ENCODE peak calls at places on chromosome 15, in seven cellular contexts. C is HepG2, G is HCT116, X is GM12878, D is A549, W is K562, N is H1. S is an unnamed sample.

GRCh38 chr15:64907991-64908390 is 3.7 kb upstream of the ANKDD1A start:
- DNase-seq in G (no peak), D (no peak), W (no peak), N (no peak), C (no peak), X (no peak), S (no peak)

GRCh38 chr15:72302955-72303354 is 17.0 kb downstream of the CELF6 start:
- DNase-seq in X (no peak), G (no peak), W (no peak), C (no peak), D (no peak), N (no peak), S (no peak)

GRCh38 chr15:31347067-31347975 is 20.7 kb downstream of the KLF13 start:
- DNase-seq in C (no peak), X (no peak), W (no peak), G (no peak), N (no peak), D (no peak), S (no peak)

GRCh38 chr15:81880833-81881232 is 165.0 kb downstream of the MEX3B start:
- DNase-seq in X (no peak), C (no peak), D (no peak), G (no peak), N (no peak), W (no peak), S (no peak)

GRCh38 chr15:95440712-95441111 is 889.8 kb upstream of the NR2F2 start:
- DNase-seq in G (no peak), W (no peak), C (no peak), N (no peak), X (no peak), D (no peak), S (peak)

GRCh38 chr15:24823473-24823872 is 131.3 kb upstream of the SNRPN start:
- DNase-seq in N (peak), X (no peak), C (no peak), G (no peak), W (peak), D (no peak), S (peak)

GRCh38 chr15:90644946-90645725 is 72.0 kb upstream of the BLM start:
- DNase-seq in W (no peak), C (no peak), D (no peak), G (no peak), N (no peak), X (no peak), S (no peak)

GRCh38 chr15:35871282-35871681 is 325.3 kb upstream of the DPH6 start:
- DNase-seq in W (no peak), X (no peak), G (no peak), N (no peak), C (no peak), D (no peak), S (no peak)

GRCh38 chr15:87562203-87562602 is 694.3 kb downstream of the NTRK3 start:
- DNase-seq in C (no peak), D (no peak), N (no peak), G (no peak), W (no peak), X (no peak), S (no peak)

GRCh38 chr15:44584162-44584749 is 47.3 kb downstream of the EIF3J start:
- DNase-seq in N (peak), G (peak), D (peak), W (no peak), X (no peak), C (peak), S (peak)

GRCh38 chr15:89575656-89576416 is 567 bp downstream of the TICRR start:
- DNase-seq in D (peak), W (no peak), C (no peak), X (no peak), G (no peak), N (peak), S (peak)

GRCh38 chr15:42273900-42274692 is 863 bp upstream of the TMEM87A start:
- DNase-seq in W (peak), X (peak), C (peak), G (no peak), N (peak), D (peak), S (peak)

GRCh38 chr15:29990035-29990434 is 92.7 kb upstream of the GOLGA8J start:
- DNase-seq in N (no peak), W (no peak), C (no peak), G (no peak), D (no peak), X (no peak), S (no peak)

GRCh38 chr15:51629612-51630011 is 7.0 kb upstream of the DMXL2 start:
- DNase-seq in C (no peak), W (no peak), G (no peak), D (no peak), X (no peak), N (no peak), S (no peak)

GRCh38 chr15:73949496-73949895 is 23.2 kb downstream of the LOXL1 start:
- DNase-seq in D (no peak), G (no peak), X (no peak), W (no peak), N (no peak), C (no peak), S (no peak)

GRCh38 chr15:55110446-55110845 is 86.3 kb downstream of the RSL24D1 start:
- DNase-seq in C (peak), G (no peak), D (no peak), W (no peak), X (no peak), N (no peak), S (no peak)

GRCh38 chr15:64921711-64922110 is 10.0 kb downstream of the ANKDD1A start:
- DNase-seq in D (no peak), W (no peak), G (no peak), X (no peak), N (no peak), C (no peak), S (no peak)

GRCh38 chr15:26790118-26790517 is 17.3 kb upstream of the GABRB3 start:
- DNase-seq in X (no peak), C (no peak), N (no peak), D (peak), G (no peak), W (no peak), S (no peak)

GRCh38 chr15:40097968-40098476 is 10.7 kb downstream of the BMF start:
- DNase-seq in D (no peak), G (no peak), X (no peak), N (no peak), C (no peak), W (peak), S (peak)

GRCh38 chr15:40100133-40100946 is 8.3 kb downstream of the BMF start:
- DNase-seq in W (no peak), D (no peak), N (no peak), C (no peak), X (no peak), G (no peak), S (no peak)

GRCh38 chr15:40096094-40096876 is 12.4 kb downstream of the BMF start:
- DNase-seq in G (no peak), W (no peak), N (no peak), C (no peak), D (no peak), X (peak), S (no peak)

GRCh38 chr15:40097096-40097967 is 11.3 kb downstream of the BMF start:
- DNase-seq in X (no peak), N (no peak), G (no peak), W (no peak), D (no peak), C (no peak), S (no peak)

DNA sequence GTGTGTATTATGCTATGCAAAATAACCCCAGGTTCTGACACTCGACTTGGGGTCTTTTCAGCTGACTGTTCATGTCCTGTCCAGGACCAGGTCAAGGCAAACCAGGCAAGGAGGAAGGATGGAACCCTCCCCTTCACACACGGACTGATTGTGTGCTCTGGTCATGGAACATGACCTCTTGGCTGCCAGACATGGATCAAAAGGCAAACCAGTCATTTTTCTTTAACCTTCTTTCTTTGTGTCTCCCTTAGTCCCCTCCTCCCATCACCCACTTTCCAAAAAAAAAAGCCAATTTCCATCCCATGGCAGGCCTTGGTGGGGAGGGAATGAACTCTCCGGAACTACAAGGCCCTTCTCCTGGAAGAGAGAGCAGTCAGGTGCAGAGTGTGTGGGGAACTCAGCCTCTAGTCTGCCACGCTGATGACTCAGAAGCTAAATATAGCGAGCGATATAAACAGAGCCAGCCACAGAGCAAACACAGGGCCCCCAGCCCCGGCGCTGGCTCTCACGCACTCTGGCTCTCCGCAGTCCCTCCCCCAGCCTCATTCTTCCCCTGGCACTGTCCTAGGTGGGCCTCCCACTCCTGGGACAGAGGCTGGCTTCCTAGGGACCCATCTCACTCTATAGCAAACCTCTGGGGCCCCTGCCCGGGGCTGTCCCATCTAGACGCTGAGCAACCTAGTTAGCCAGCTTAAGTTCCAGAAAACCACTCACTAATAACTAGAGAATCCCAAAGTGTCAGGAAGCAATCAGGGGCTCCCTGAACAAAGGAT is 10.0 kb downstream of the BMF start:
- DNase-seq in X (peak), C (peak), W (peak), G (no peak), D (peak), N (no peak), S (peak)
- TF ChIP-seq POLR2A in X (peak), C (peak), W (peak), G (no peak), D (no peak), N (no peak), S (no peak)

DNA sequence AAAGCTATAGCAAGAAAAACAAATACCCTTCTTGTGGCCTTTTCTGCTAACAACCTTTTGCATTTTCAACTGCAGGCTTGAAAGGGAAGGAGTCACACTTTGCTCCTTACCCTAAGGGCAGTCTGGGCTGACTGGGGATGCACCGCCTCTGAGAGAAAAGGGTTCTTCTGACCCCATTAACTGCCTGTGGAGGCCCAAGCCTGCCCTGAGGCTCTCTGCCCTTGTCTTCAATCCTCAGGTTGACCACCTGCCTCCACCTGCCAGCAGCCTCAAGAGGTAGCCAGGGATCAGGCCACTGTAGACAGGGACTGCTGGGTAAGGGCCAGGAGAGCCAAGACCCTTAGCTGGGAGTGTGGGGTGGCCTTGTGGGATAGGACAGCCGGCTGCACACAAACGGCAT is 93.8 kb downstream of the SQOR start:
- DNase-seq in D (no peak), W (no peak), G (no peak), X (no peak), N (no peak), C (no peak), S (no peak)
- TF ChIP-seq MAX in D (no peak), W (no peak), G (no peak), X (no peak), N (no peak), C (no peak), S (no peak)

GRCh38 chr15:57476533-57476975 is 100.2 kb downstream of the CGNL1 start:
- DNase-seq in N (no peak), X (no peak), C (peak), D (no peak), G (no peak), W (no peak), S (peak)
- H3K27ac ChIP-seq in N (no peak), X (no peak), C (peak), D (no peak), G (no peak), W (no peak), S (no peak)

GRCh38 chr15:75606711-75607684 is 18.5 kb downstream of the SNUPN start:
- DNase-seq in N (no peak), D (no peak), C (no peak), X (no peak), W (peak), G (no peak), S (no peak)
- TF ChIP-seq POLR2A in N (no peak), D (no peak), C (no peak), X (no peak), W (no peak), G (no peak), S (no peak)

DNA sequence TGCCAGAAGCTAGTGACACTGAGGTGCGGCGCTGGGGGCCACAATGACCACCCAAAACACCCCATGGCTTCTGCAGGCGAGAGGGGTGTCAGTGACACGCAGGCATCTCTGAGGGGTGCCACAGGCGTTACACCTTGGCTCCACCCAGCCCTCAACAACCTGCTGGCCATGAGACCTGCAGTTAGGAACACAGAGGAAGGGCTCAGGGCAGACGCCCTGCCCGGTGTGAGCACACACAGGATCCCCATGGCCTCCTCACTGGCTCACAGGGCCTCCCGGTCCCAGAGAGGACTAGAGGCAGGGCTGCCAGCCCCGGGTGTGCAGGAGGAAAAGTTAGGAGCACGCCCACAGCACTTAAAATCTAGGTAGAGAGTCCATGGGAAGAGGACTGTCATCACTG is 35.1 kb downstream of the CYFIP1 start:
- DNase-seq in W (no peak), C (no peak), D (no peak), X (no peak), G (no peak), N (no peak), S (no peak)
- TF ChIP-seq MAX in W (no peak), C (no peak), D (no peak), X (no peak), G (no peak), N (no peak), S (no peak)

GRCh38 chr15:70778258-70779076 is 15.1 kb upstream of the UACA start:
- DNase-seq in X (no peak), C (no peak), G (no peak), D (peak), N (no peak), W (no peak), S (peak)
- H3K27ac ChIP-seq in X (no peak), C (no peak), G (no peak), D (peak), N (no peak), W (no peak), S (peak)

GRCh38 chr15:78075490-78076230 is 1.9 kb downstream of the TBC1D2B start:
- DNase-seq in D (peak), N (no peak), C (peak), X (no peak), W (no peak), G (no peak), S (peak)
- TF ChIP-seq POLR2A in D (no peak), N (peak), C (no peak), X (no peak), W (no peak), G (no peak), S (no peak)

GRCh38 chr15:66425837-66426236 is 39.1 kb downstream of the MAP2K1 start:
- DNase-seq in G (no peak), C (no peak), D (no peak), W (no peak), X (no peak), N (no peak), S (no peak)
- TF ChIP-seq MAX in G (no peak), C (no peak), D (no peak), W (no peak), X (no peak), N (no peak), S (no peak)

DNA sequence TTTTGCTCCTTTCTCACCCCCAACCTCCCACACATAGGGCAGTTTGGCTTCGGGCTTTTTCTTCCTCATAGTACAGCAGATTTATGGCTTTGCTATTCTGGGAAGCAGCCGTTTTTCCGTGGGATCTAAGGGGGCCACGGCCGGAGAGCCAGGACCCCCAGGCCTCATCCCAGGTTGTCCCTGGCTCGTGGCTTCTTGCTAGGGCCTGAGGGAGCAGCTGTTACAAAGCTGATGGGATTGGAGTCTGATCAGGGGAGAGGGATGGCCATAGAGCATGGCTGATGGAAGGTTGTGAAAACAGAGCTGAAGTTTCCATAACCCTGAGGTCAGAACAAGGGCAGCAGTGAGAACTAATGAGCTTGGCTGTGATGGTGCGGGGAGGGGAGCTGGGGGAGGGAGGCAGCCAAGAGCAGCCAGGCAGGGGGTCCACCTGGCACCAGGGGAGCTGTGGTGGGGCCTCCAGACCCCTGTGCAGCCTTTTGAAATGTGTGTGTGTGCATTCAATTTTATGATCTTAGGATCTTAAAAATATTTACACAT is 63.0 kb downstream of the LINGO1 start:
- DNase-seq in G (no peak), X (no peak), N (no peak), D (no peak), W (peak), C (peak), S (no peak)
- H3K27ac ChIP-seq in G (no peak), X (no peak), N (no peak), D (no peak), W (peak), C (peak), S (no peak)

DNA sequence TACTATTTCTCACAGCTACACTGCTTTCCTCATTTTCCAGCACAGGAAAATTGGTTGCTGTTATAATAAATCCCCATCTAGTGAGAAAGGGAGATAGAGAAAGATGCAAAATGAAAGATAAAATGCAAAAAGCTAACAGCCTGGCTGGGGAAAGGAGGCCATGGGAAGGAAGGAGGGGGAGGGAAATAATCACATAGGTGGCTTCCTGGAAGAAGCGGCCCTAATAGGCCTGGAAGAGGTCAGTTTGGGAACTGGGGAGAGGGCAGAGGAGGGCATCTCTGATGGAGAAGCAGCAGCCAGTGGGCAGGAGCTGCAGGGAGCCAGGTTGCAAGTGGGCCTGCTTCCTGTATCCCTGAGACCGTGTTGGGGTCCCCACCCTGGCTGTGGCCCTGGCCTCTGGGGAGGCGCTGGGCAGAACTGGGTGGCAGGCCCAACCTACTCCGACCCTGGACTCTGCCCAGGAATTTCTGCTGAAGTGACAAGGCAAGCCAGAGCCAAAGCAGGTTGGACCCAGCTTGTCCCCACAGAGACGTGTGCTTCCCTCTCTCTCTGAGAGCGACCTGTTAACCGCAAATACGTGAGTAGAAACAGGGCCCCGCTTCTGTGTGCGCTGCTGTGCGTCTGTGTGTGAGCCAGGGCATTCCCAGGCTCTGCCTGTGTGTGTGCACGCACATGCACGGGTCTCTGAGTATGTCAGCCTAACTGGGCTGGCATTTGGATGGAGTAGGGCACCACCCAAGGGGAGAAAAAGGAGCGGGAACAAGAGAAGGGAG is 1.9 kb downstream of the SLC28A1 start:
- DNase-seq in W (no peak), N (no peak), D (no peak), C (peak), G (no peak), X (no peak), S (no peak)
- TF ChIP-seq POLR2A in W (no peak), N (no peak), D (no peak), C (peak), G (no peak), X (no peak), S (no peak)

S was measured in endothelial cell of umbilical vein.